ENCODE peak calls at places on chromosomes 4 and X, in four cellular contexts. S is A549, A is IMR-90, L is GM12878. U is an unnamed sample.

GRCh38 chr4:138063581-138063980 is 178.6 kb downstream of the SLC7A11 start:
- DNase-seq in A (no peak), L (no peak), S (no peak), U (no peak)

GRCh38 chr4:54006755-54007154 is 57.6 kb downstream of the CHIC2 start:
- DNase-seq in S (no peak), A (no peak), L (no peak), U (no peak)

GRCh38 chrX:16319929-16320328 is 152.6 kb downstream of the MAGEB17 start:
- DNase-seq in A (peak; percentile 65), S (no peak), L (no peak), U (no peak)

GRCh38 chrX:77527233-77528001 is 80.2 kb downstream of the FGF16 start:
- DNase-seq in A (no peak), S (no peak), L (no peak), U (peak; percentile 41)

GRCh38 chrX:137432609-137433008 is 133.3 kb upstream of the ZIC3 start:
- DNase-seq in L (no peak), S (peak; percentile 25), A (no peak), U (peak; percentile 35)

GRCh38 chr4:56106755-56107154 is 158.0 kb downstream of the CEP135 start:
- DNase-seq in S (no peak), L (no peak), A (no peak), U (no peak)

GRCh38 chr4:185599151-185599648 is 63.9 kb upstream of the PDLIM3 start:
- DNase-seq in A (no peak), S (no peak), L (no peak), U (no peak)

GRCh38 chr4:169115897-169116254 is 105.8 kb upstream of the CBR4 start:
- DNase-seq in A (peak; percentile 99), S (peak; percentile 48), L (no peak), U (no peak)

GRCh38 chrX:134246282-134246681 is 9.3 kb downstream of the CCDC160 start:
- DNase-seq in L (no peak), A (no peak), S (no peak), U (no peak)

GRCh38 chr4:77147400-77147782 is 9.6 kb upstream of the CCNG2 start:
- DNase-seq in A (peak; percentile 18), S (no peak), L (no peak), U (no peak)

GRCh38 chr4:77148081-77148480 is 8.9 kb upstream of the CCNG2 start:
- DNase-seq in L (no peak), A (no peak), S (no peak), U (no peak)

GRCh38 chr4:77149789-77150188 is 7.2 kb upstream of the CCNG2 start:
- DNase-seq in A (no peak), L (no peak), S (no peak), U (no peak)

GRCh38 chr4:77145806-77146425 is 11.1 kb upstream of the CCNG2 start:
- DNase-seq in S (no peak), A (no peak), L (no peak), U (no peak)

GRCh38 chr4:77146426-77147399 is 10.3 kb upstream of the CCNG2 start:
- DNase-seq in S (peak; percentile 15), A (no peak), L (no peak), U (no peak)
- H3K4me2 ChIP-seq in S (peak overlapping the region; percentile 62), A (no peak overlapping the region), L (no peak overlapping the region), U (no peak overlapping the region)

GRCh38 chr4:1021386-1022050 is 10.1 kb downstream of the FGFRL1 start:
- DNase-seq in A (no peak), S (no peak), L (peak; percentile 41), U (no peak)
- TF ChIP-seq ELK1 in A (no peak), S (no peak), L (no peak), U (no peak)

DNA sequence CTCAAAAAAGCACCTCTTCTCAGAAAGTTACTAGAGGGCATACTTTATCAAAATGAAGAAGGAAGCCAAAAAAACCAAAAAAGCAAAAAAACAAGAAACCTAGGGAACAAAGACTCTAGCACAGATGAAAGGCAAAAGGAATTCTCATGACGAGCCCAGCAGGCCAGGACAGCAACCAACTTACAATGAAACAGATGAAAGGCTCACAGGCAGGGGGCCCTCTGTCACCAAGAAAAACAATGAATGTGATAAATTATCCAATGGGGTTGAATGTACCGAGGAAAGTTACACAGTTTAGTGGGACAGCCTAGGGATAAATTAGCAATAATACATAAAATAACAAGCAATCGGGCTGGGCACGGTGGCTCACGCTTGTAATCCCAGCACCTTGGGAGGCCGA is 79.0 kb downstream of the GPR82 start:
- DNase-seq in L (no peak), A (no peak), S (no peak), U (no peak)
- H3K4me2 ChIP-seq in L (no peak overlapping the region), A (no peak overlapping the region), S (no peak overlapping the region), U (no peak overlapping the region)

GRCh38 chrX:154715825-154716224 is 35.1 kb downstream of the GAB3 start:
- DNase-seq in S (no peak), A (no peak), L (no peak), U (no peak)

GRCh38 chrX:154718607-154719006 is 32.3 kb downstream of the GAB3 start:
- DNase-seq in S (no peak), A (no peak), L (no peak), U (no peak)

GRCh38 chrX:154719132-154719675 is 31.7 kb downstream of the GAB3 start:
- DNase-seq in S (no peak), A (peak; percentile 85), L (no peak), U (peak; percentile 69)

GRCh38 chrX:154720067-154720466 is 30.8 kb downstream of the GAB3 start:
- DNase-seq in L (no peak), S (no peak), A (no peak), U (no peak)

GRCh38 chrX:154717824-154718223 is 33.1 kb downstream of the GAB3 start:
- DNase-seq in S (no peak), A (peak; percentile 59), L (no peak), U (peak; percentile 89)
- TF ChIP-seq ELK1 in S (no peak), A (no peak), L (no peak), U (no peak)

DNA sequence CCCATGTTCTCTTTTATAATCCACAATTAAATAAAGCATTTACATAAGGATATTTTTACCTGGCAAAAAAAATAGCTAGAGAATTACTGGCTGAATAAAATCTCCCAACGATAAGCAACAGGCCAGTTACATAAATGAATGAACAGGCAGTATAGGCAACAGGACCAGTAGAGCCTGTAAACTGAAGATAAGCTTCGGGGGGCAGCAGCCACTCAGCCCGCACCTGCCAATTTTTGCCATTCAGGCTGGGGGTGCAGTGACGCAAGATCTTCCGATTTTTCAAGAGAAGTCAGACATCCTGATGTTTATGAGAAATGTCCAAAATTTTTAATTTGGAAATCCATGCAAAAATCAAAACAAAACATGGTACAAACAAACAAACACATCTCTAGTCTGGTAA is 49.0 kb upstream of the CDKN2AIP start:
- DNase-seq in A (no peak), L (no peak), S (no peak), U (peak; percentile 52)
- H3K4me2 ChIP-seq in A (no peak overlapping the region), L (no peak overlapping the region), S (no peak overlapping the region), U (no peak overlapping the region)

DNA sequence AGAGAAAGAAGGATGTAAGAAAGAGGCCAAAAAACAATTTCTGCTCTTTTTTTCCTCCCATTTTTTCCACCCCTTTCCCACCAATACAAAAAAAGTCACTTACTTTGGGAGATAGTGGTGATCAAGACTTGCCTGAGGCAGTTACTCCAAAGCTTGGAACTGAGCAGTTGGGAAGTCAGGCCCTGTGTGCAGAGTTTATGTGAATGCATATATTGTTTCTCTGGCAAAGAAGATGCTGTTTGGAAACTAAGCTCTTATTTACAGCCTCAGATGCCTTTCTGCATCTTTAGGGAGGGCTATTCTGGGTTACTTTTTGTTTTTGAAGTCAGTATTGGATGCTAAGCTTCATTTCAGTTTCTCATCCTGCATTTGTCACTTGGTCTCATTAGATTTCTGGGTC is 136.2 kb downstream of the ZNF330 start:
- DNase-seq in S (no peak), L (no peak), A (no peak), U (no peak)
- TF ChIP-seq ELK1 in S (no peak), L (no peak), A (no peak), U (no peak)

GRCh38 chrX:264634-265455 is 16.3 kb upstream of the PLCXD1 start:
- DNase-seq in L (no peak), A (no peak), S (peak; percentile 75), U (no peak)
- H3K4me2 ChIP-seq in L (no peak overlapping the region), A (no peak overlapping the region), S (peak overlapping the region; percentile 41), U (no peak overlapping the region)

GRCh38 chr4:64417974-64418373 is 8.7 kb upstream of the TECRL start:
- DNase-seq in L (no peak), S (no peak), A (no peak), U (no peak)
- TF ChIP-seq ELK1 in L (no peak), S (no peak), A (no peak), U (no peak)

GRCh38 chr4:119040261-119040660 is 95.4 kb upstream of the MYOZ2 start:
- DNase-seq in S (no peak), L (no peak), A (no peak), U (no peak)

GRCh38 chr4:119039779-119040178 is 95.9 kb upstream of the MYOZ2 start:
- DNase-seq in A (no peak), S (peak; percentile 29), L (no peak), U (no peak)

GRCh38 chr4:119044919-119045318 is 90.7 kb upstream of the MYOZ2 start:
- DNase-seq in A (no peak), S (no peak), L (no peak), U (no peak)

GRCh38 chr4:119040711-119041185 is 94.9 kb upstream of the MYOZ2 start:
- DNase-seq in A (peak; percentile 93), S (no peak), L (no peak), U (no peak)

DNA sequence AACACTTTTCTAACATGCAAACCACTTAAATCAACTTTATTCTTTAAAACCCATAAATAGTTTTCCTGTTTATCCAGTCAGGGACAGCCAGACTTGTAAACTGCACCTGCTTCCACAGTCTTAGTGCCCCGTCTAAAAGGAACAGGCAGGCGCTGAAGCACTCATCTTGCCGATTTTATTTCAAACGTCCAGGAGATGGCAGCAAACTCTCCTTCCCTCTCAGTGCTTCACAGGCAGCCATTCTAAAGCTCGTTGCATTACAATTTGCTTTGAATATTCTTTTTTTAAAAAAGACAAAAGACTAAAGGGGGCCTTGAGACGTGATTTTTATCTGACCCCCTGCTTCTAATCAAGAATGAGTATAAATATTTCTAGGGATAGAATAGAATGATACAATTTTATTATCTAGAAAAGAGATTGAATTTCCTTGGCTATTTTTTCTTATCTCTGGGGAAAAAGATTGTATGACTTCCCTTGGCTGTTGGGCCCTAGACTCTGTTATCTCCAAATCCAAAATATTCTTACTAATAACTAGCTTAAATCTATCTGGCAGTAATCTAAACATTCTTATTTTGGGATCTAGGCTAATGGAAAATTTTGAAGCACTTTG is 93.6 kb upstream of the MYOZ2 start:
- DNase-seq in A (peak; percentile 83), S (peak; percentile 81), L (peak; percentile 12), U (peak; percentile 71)
- H3K4me2 ChIP-seq in A (no peak overlapping the region), S (peak overlapping the region; percentile 61), L (no peak overlapping the region), U (no peak overlapping the region)

DNA sequence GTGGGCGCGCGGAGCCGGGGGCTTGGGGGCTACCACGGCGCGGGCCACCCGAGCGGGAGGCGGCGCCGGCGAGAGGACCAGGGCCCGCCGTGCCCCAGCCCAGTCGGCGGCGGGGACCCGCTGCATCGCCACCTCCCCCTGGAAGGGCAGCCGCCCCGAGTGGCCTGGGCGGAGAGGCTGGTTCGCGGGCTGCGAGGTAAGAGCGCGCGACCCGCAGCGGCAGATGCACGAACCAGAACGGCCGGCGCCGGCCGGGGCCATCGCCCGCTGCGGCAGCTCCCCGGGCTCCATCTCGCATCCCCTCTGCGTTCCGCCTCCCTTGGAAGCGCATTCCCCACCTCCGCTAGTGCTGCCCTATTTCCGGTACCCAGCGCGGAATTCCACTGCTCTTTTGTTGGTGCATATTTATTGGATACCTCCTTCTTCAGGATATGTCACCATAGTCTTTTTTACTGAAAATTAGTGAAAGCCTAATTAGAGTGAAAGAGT is 742 bp downstream of the PKD2 start:
- DNase-seq in S (peak; percentile 30), L (no peak), A (peak; percentile 48), U (peak; percentile 17)
- TF ChIP-seq ELK1 in S (no peak), L (no peak), A (no peak), U (no peak)

U was measured in K562.